ENCODE peak calls at places on chromosome 1, in four cellular contexts. S is GM23338, Z is GM23248, L is neural progenitor cell. N is an unnamed sample.

GRCh38 chr1:67339623-67340343 is 32.1 kb downstream of the IL12RB2 start:
- DNase-seq in S (no peak), Z (peak; percentile 88), L (no peak), N (peak; percentile 22)

GRCh38 chr1:222926566-222926965 is 111.7 kb downstream of the DISP1 start:
- DNase-seq in S (no peak), Z (peak; percentile 83), L (no peak), N (no peak)

GRCh38 chr1:12345350-12346217 is 115.8 kb downstream of the VPS13D start:
- DNase-seq in S (no peak), Z (no peak), L (no peak), N (no peak)

GRCh38 chr1:33379631-33380354 is 51.1 kb downstream of the PHC2 start:
- DNase-seq in S (peak; percentile 24), Z (no peak), L (no peak), N (no peak)

GRCh38 chr1:154863702-154864174 is 6.3 kb downstream of the KCNN3 start:
- DNase-seq in S (peak; percentile 77), Z (peak; percentile 61), L (peak; percentile 73), N (no peak)

GRCh38 chr1:91596474-91596873 is 95.8 kb downstream of the CDC7 start:
- DNase-seq in S (no peak), Z (peak; percentile 78), L (no peak), N (no peak)

GRCh38 chr1:214326406-214326805 is 45.4 kb downstream of the SMYD2 start:
- DNase-seq in S (peak; percentile 32), Z (no peak), L (no peak), N (no peak)

GRCh38 chr1:51724797-51725196 is 107.9 kb downstream of the OSBPL9 start:
- DNase-seq in S (no peak), Z (no peak), L (no peak), N (no peak)

GRCh38 chr1:236734141-236734765 is 48.0 kb downstream of the ACTN2 start:
- DNase-seq in S (no peak), Z (no peak), L (no peak), N (no peak)

GRCh38 chr1:150549496-150550221 is 451 bp downstream of the ADAMTSL4 start:
- DNase-seq in S (peak; percentile 75), Z (peak; percentile 72), L (peak; percentile 75), N (no peak)

GRCh38 chr1:173853074-173853473 is 14.7 kb downstream of the GAS5 start:
- DNase-seq in S (peak; percentile 81), Z (peak; percentile 61), L (peak; percentile 61), N (no peak)

GRCh38 chr1:85224734-85225623 is 24.2 kb upstream of the SYDE2 start:
- DNase-seq in S (peak; percentile 90), Z (no peak), L (peak; percentile 60), N (peak; percentile 73)

GRCh38 chr1:1080122-1080753 is 6.1 kb upstream of the RNF223 start:
- DNase-seq in S (peak; percentile 81), Z (peak; percentile 71), L (peak; percentile 81), N (peak; percentile 76)

GRCh38 chr1:229075217-229075616 is 195.7 kb upstream of the RAB4A start:
- DNase-seq in S (no peak), Z (peak; percentile 46), L (no peak), N (no peak)

GRCh38 chr1:111082421-111083192 is 57.3 kb downstream of the DRAM2 start:
- DNase-seq in S (no peak), Z (peak; percentile 78), L (no peak), N (peak; percentile 71)

DNA sequence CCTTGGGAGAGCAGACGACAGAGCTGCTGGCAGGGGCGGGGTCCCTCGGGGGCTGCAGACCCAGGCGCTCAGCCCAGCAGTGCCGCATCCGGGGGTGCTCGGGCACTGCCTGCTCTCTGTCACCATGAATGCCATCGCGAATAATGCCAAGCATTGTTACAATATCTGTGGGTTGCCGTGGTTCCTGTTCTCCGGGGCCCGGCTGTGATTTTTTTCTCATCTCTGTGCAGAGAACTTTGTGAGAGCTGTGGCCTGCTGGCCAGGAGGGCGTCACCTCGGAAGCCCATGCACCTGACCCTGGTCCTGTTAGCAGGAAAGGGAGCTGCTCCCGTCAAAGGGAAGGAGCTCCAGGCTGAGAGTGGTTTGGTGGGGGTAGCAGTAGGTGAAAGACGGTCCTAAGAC is 70.4 kb downstream of the PRDM16 start:
- DNase-seq in S (no peak), Z (no peak), L (no peak), N (no peak)
- H3K4me1 ChIP-seq in S (no peaks in the 10 kb centered on the region), Z (no peaks in the 10 kb centered on the region), L (peaks cover 34% of the 10 kb centered on the region), N (no peaks in the 10 kb centered on the region)

DNA sequence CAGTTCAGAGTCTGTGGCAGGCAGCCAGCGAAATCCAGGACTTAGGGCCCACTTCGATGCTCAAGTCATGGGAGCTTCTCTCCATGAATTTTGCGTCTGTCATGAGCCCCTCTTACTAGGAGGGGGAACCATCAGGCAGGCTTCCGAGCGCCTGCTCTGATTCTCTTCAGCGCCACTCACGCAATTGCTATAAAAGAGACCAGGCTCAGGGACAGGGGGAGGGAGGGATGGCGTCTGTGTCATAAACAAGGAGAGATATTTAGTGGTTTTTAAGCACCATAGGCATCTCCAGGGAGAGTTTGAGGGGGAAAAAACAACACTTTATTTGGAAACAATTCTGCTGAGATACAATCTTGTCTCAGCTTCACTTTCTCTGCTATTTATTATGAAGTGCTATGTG is 60.6 kb downstream of the NAV1 start:
- DNase-seq in S (no peak), Z (no peak), L (no peak), N (no peak)
- H3K27ac ChIP-seq in S (no peak overlapping the region), Z (no peak overlapping the region), L (no peak overlapping the region), N (no peak overlapping the region)

DNA sequence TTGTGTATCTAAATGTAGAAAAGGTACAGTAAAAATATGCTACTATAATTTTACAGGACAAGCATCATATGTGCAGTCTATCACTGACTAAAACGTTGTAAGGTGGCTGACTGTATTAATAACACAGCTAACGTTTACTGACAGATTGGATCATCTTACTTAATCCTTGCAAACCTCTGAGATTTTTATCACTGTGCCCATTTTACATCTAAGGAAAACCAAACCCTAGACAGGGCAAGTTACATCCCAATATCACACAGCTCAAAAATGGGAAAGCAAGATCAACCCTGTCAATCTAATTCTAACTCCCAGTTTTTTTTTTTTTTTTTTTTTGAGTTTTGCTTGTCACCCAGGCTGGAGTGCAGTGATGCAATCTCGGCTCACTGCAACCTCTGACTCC is 7.5 kb upstream of the RIT1 start:
- DNase-seq in S (no peak), Z (no peak), L (no peak), N (no peak)
- H3F3A ChIP-seq in S (peaks cover 43% of the 10 kb centered on the region), Z (peaks cover 68% of the 10 kb centered on the region), L (peaks cover 70% of the 10 kb centered on the region), N (peaks cover 93% of the 10 kb centered on the region)

GRCh38 chr1:16380868-16381267 is 13.8 kb downstream of the SZRD1 start:
- DNase-seq in S (no peak), Z (no peak), L (no peak), N (no peak)

GRCh38 chr1:16378443-16378842 is 11.4 kb downstream of the SZRD1 start:
- DNase-seq in S (no peak), Z (no peak), L (no peak), N (no peak)

GRCh38 chr1:16374266-16374665 is 7.2 kb downstream of the SZRD1 start:
- DNase-seq in S (no peak), Z (no peak), L (peak; percentile 21), N (no peak)

GRCh38 chr1:16375521-16376359 is 8.7 kb downstream of the SZRD1 start:
- DNase-seq in S (no peak), Z (peak; percentile 53), L (no peak), N (no peak)

GRCh38 chr1:16376971-16377370 is 9.9 kb downstream of the SZRD1 start:
- DNase-seq in S (no peak), Z (no peak), L (no peak), N (no peak)
- H3K4me1 ChIP-seq in S (peaks cover 40% of the 10 kb centered on the region), Z (peaks cover 29% of the 10 kb centered on the region), L (peaks cover 9% of the 10 kb centered on the region), N (no peaks in the 10 kb centered on the region)

GRCh38 chr1:185487943-185488342 is 170.9 kb upstream of the IVNS1ABP start:
- DNase-seq in S (no peak), Z (no peak), L (no peak), N (no peak)

GRCh38 chr1:185490924-185491323 is 173.9 kb upstream of the IVNS1ABP start:
- DNase-seq in S (no peak), Z (no peak), L (no peak), N (no peak)

GRCh38 chr1:185488673-185489311 is 171.7 kb upstream of the IVNS1ABP start:
- DNase-seq in S (peak; percentile 6), Z (no peak), L (no peak), N (no peak)

GRCh38 chr1:185491604-185492003 is 174.6 kb upstream of the IVNS1ABP start:
- DNase-seq in S (no peak), Z (no peak), L (no peak), N (no peak)

DNA sequence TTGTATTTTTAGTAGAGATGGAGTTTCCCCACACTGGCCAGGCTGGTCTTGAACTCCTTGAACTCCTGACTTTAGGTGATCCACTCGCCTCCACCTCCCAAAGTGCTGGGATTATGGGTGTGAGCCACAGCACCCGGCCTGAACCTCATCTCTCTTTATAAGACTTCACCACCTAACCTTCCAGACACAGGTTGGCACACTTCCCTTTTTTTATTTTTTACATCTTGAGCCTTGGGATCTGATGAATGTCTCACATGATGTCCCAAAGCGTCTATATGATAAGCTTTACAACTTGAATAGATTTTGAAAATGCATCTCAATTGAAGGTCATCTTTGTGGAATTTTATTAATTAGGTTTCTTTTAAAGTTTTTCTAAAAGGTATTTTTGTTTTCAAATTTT is 172.4 kb upstream of the IVNS1ABP start:
- DNase-seq in S (no peak), Z (no peak), L (no peak), N (no peak)
- H3K27ac ChIP-seq in S (no peak overlapping the region), Z (no peak overlapping the region), L (no peak overlapping the region), N (no peak overlapping the region)

N was measured in PC-9.